ENCODE peak calls at places on chromosomes 12 and 14, in nine cellular contexts. One of them, this sample, is unnamed.

GRCh38 chr12:5716221-5716620 is 228.8 kb downstream of the ANO2 start:
- DNase-seq in cardiac muscle cell: no peak
- DNase-seq in GM13977: no peak
- DNase-seq in stimulated activated CD8-positive, alpha-beta memory T cell treated with anti-CD3 and anti-CD28 coated beads, Interleukin-2, amount 100 ng/mL, for 48 hours: no peak
- DNase-seq in endothelial cell: no peak
- DNase-seq in uterus: no peak
- DNase-seq in NCI-H1092: no peak
- DNase-seq in lower lobe of right lung: no peak
- DNase-seq in A549: no peak
- DNase-seq in this sample: no peak

GRCh38 chr12:96828169-96828789 is 78.8 kb upstream of the NEDD1 start:
- DNase-seq in cardiac muscle cell: no peak
- DNase-seq in GM13977: no peak
- DNase-seq in stimulated activated CD8-positive, alpha-beta memory T cell treated with anti-CD3 and anti-CD28 coated beads, Interleukin-2, amount 100 ng/mL, for 48 hours: no peak
- DNase-seq in endothelial cell: no peak
- DNase-seq in uterus: no peak
- DNase-seq in NCI-H1092: no peak
- DNase-seq in lower lobe of right lung: no peak
- DNase-seq in A549: no peak
- DNase-seq in this sample: no peak

GRCh38 chr14:51445001-51445390 is 204.9 kb downstream of the TMX1 start:
- DNase-seq in cardiac muscle cell: peak
- DNase-seq in GM13977: no peak
- DNase-seq in stimulated activated CD8-positive, alpha-beta memory T cell treated with anti-CD3 and anti-CD28 coated beads, Interleukin-2, amount 100 ng/mL, for 48 hours: no peak
- DNase-seq in endothelial cell: no peak
- DNase-seq in uterus: no peak
- DNase-seq in NCI-H1092: no peak
- DNase-seq in lower lobe of right lung: no peak
- DNase-seq in A549: no peak
- DNase-seq in this sample: no peak

GRCh38 chr14:51453869-51454268 is 197.8 kb upstream of the FRMD6 start:
- DNase-seq in cardiac muscle cell: no peak
- DNase-seq in GM13977: no peak
- DNase-seq in stimulated activated CD8-positive, alpha-beta memory T cell treated with anti-CD3 and anti-CD28 coated beads, Interleukin-2, amount 100 ng/mL, for 48 hours: no peak
- DNase-seq in endothelial cell: no peak
- DNase-seq in uterus: no peak
- DNase-seq in NCI-H1092: peak
- DNase-seq in lower lobe of right lung: no peak
- DNase-seq in A549: no peak
- DNase-seq in this sample: no peak

GRCh38 chr12:6226002-6226700 is 26.0 kb downstream of the CD9 start:
- DNase-seq in cardiac muscle cell: peak
- DNase-seq in GM13977: no peak
- DNase-seq in stimulated activated CD8-positive, alpha-beta memory T cell treated with anti-CD3 and anti-CD28 coated beads, Interleukin-2, amount 100 ng/mL, for 48 hours: no peak
- DNase-seq in endothelial cell: no peak
- DNase-seq in uterus: peak
- DNase-seq in NCI-H1092: no peak
- DNase-seq in lower lobe of right lung: no peak
- DNase-seq in A549: no peak
- DNase-seq in this sample: no peak

GRCh38 chr12:96335270-96335669 is 65.0 kb downstream of the CDK17 start:
- DNase-seq in cardiac muscle cell: no peak
- DNase-seq in GM13977: no peak
- DNase-seq in stimulated activated CD8-positive, alpha-beta memory T cell treated with anti-CD3 and anti-CD28 coated beads, Interleukin-2, amount 100 ng/mL, for 48 hours: no peak
- DNase-seq in endothelial cell: no peak
- DNase-seq in uterus: no peak
- DNase-seq in NCI-H1092: no peak
- DNase-seq in lower lobe of right lung: no peak
- DNase-seq in A549: no peak
- DNase-seq in this sample: no peak

GRCh38 chr12:65536876-65537661 is 258.6 kb downstream of the MSRB3 start:
- DNase-seq in cardiac muscle cell: peak
- DNase-seq in GM13977: peak
- DNase-seq in stimulated activated CD8-positive, alpha-beta memory T cell treated with anti-CD3 and anti-CD28 coated beads, Interleukin-2, amount 100 ng/mL, for 48 hours: no peak
- DNase-seq in endothelial cell: no peak
- DNase-seq in uterus: peak
- DNase-seq in NCI-H1092: no peak
- DNase-seq in lower lobe of right lung: no peak
- DNase-seq in A549: peak
- DNase-seq in this sample: no peak

GRCh38 chr14:21307641-21308040 is 27.8 kb downstream of the RPGRIP1 start:
- DNase-seq in cardiac muscle cell: no peak
- DNase-seq in GM13977: peak
- DNase-seq in stimulated activated CD8-positive, alpha-beta memory T cell treated with anti-CD3 and anti-CD28 coated beads, Interleukin-2, amount 100 ng/mL, for 48 hours: no peak
- DNase-seq in endothelial cell: no peak
- DNase-seq in uterus: no peak
- DNase-seq in NCI-H1092: no peak
- DNase-seq in lower lobe of right lung: no peak
- DNase-seq in A549: no peak
- DNase-seq in this sample: no peak

GRCh38 chr14:103973354-103973753 is 31.0 kb upstream of the RD3L start:
- DNase-seq in cardiac muscle cell: peak
- DNase-seq in GM13977: no peak
- DNase-seq in stimulated activated CD8-positive, alpha-beta memory T cell treated with anti-CD3 and anti-CD28 coated beads, Interleukin-2, amount 100 ng/mL, for 48 hours: no peak
- DNase-seq in endothelial cell: no peak
- DNase-seq in uterus: no peak
- DNase-seq in NCI-H1092: no peak
- DNase-seq in lower lobe of right lung: no peak
- DNase-seq in A549: no peak
- DNase-seq in this sample: no peak

GRCh38 chr12:18782827-18783226 is 44.9 kb downstream of the CAPZA3 start:
- DNase-seq in cardiac muscle cell: no peak
- DNase-seq in GM13977: no peak
- DNase-seq in stimulated activated CD8-positive, alpha-beta memory T cell treated with anti-CD3 and anti-CD28 coated beads, Interleukin-2, amount 100 ng/mL, for 48 hours: no peak
- DNase-seq in endothelial cell: no peak
- DNase-seq in uterus: no peak
- DNase-seq in NCI-H1092: no peak
- DNase-seq in lower lobe of right lung: no peak
- DNase-seq in A549: no peak
- DNase-seq in this sample: no peak

GRCh38 chr12:109968032-109968420 is 28.1 kb downstream of the GIT2 start:
- DNase-seq in cardiac muscle cell: no peak
- DNase-seq in GM13977: no peak
- DNase-seq in stimulated activated CD8-positive, alpha-beta memory T cell treated with anti-CD3 and anti-CD28 coated beads, Interleukin-2, amount 100 ng/mL, for 48 hours: no peak
- DNase-seq in endothelial cell: no peak
- DNase-seq in uterus: no peak
- DNase-seq in NCI-H1092: no peak
- DNase-seq in lower lobe of right lung: no peak
- DNase-seq in A549: no peak
- DNase-seq in this sample: no peak